ENCODE peak calls at places on chromosomes 13 and 19, in four cellular contexts. O is fibroblast of lung, D is G401, N is NCI-H2227 treated with DMSO at 0.1 percent for 48 hours. R is an unnamed sample.
A peak's percentile ranks its signal among the peaks of the same experiment; 100 is the strongest.

GRCh38 chr13:40982772-40983171 is 36.3 kb downstream of the ELF1 start:
- DNase-seq in O (peak; percentile 59), D (no peak), N (no peak), R (no peak)

GRCh38 chr19:46674416-46675178 is 13.6 kb upstream of the DACT3 start:
- DNase-seq in O (no peak), D (peak; percentile 21), N (no peak), R (no peak)

GRCh38 chr19:31152906-31153305 is 196.3 kb downstream of the TSHZ3 start:
- DNase-seq in O (no peak), D (no peak), N (no peak), R (no peak)

GRCh38 chr19:19628499-19629134 is 597 bp upstream of the LPAR2 start:
- DNase-seq in O (peak; percentile 72), D (no peak), N (peak; percentile 70), R (peak; percentile 70)

GRCh38 chr19:43774103-43774939 is 6.5 kb downstream of the KCNN4 start:
- DNase-seq in O (peak; percentile 53), D (peak; percentile 48), N (no peak), R (peak; percentile 72)

GRCh38 chr19:28414748-28415147 is 798.2 kb downstream of the UQCRFS1 start:
- DNase-seq in O (no peak), D (no peak), N (no peak), R (no peak)

GRCh38 chr13:50529154-50529882 is 314.2 kb downstream of the DLEU7 start:
- DNase-seq in O (peak; percentile 93), D (peak; percentile 79), N (peak; percentile 85), R (no peak)

GRCh38 chr13:106450991-106451390 is 84.5 kb downstream of the EFNB2 start:
- DNase-seq in O (no peak), D (no peak), N (no peak), R (no peak)

GRCh38 chr19:12800873-12801465 is 631 bp downstream of the PRDX2 start:
- DNase-seq in O (no peak), D (no peak), N (no peak), R (no peak)

GRCh38 chr19:12790628-12791344 is 500 bp upstream of the JUNB start:
- DNase-seq in O (no peak), D (no peak), N (no peak), R (no peak)

GRCh38 chr19:1287622-1288527 is 2.2 kb downstream of the EFNA2 start:
- DNase-seq in O (no peak), D (no peak), N (no peak), R (no peak)

GRCh38 chr13:40485611-40486517 is 180.6 kb downstream of the FOXO1 start:
- DNase-seq in O (no peak), D (no peak), N (no peak), R (no peak)

GRCh38 chr19:21210037-21210621 is 68.3 kb downstream of the ZNF431 start:
- DNase-seq in O (no peak), D (no peak), N (no peak), R (no peak)

GRCh38 chr19:4897146-4897545 is 5.5 kb downstream of the ARRDC5 start:
- DNase-seq in O (no peak), D (no peak), N (no peak), R (no peak)

GRCh38 chr13:29577135-29578051 is 18.1 kb downstream of the SLC7A1 start:
- DNase-seq in O (no peak), D (peak; percentile 88), N (no peak), R (no peak)

GRCh38 chr13:27470042-27470830 is 19.9 kb upstream of the MTIF3 start:
- DNase-seq in O (no peak), D (no peak), N (no peak), R (no peak)

GRCh38 chr19:30341646-30342201 is 30.5 kb upstream of the ZNF536 start:
- DNase-seq in O (no peak), D (no peak), N (no peak), R (no peak)

GRCh38 chr13:75636339-75637095 is 387 bp downstream of the LMO7 start:
- DNase-seq in O (peak; percentile 39), D (peak; percentile 4), N (no peak), R (no peak)

GRCh38 chr13:85080726-85081125 is 718.5 kb downstream of the SLITRK6 start:
- DNase-seq in O (no peak), D (no peak), N (no peak), R (no peak)

GRCh38 chr19:14412436-14413071 is 6.6 kb downstream of the DDX39A start:
- DNase-seq in O (no peak), D (no peak), N (no peak), R (no peak)

GRCh38 chr13:62512194-62513141 is 1096.8 kb upstream of the PCDH20 start:
- DNase-seq in O (peak; percentile 36), D (peak; percentile 14), N (no peak), R (peak; percentile 12)

GRCh38 chr13:33744589-33745369 is 73.2 kb upstream of the RFC3 start:
- DNase-seq in O (no peak), D (no peak), N (no peak), R (no peak)

GRCh38 chr19:45716314-45717130 is 14.2 kb downstream of the FBXO46 start:
- DNase-seq in O (peak; percentile 36), D (peak; percentile 49), N (peak; percentile 15), R (no peak)